ENCODE peak calls at places on chromosome 10, in five cellular contexts. T is foreskin fibroblast, M is cardiac muscle cell, H is amniotic stem cell, R is AG04450. X is an unnamed sample.

GRCh38 chr10:109343293-109343692 is 580.0 kb downstream of the XPNPEP1 start:
- DNase-seq in T (peak), M (no peak), H (no peak), R (peak), X (no peak)

GRCh38 chr10:58898854-58899573 is 277.4 kb upstream of the PHYHIPL start:
- DNase-seq in T (no peak), M (no peak), H (no peak), R (no peak), X (no peak)

GRCh38 chr10:121195524-121195910 is 344.4 kb downstream of the WDR11 start:
- DNase-seq in T (no peak), M (no peak), H (no peak), R (no peak), X (no peak)

GRCh38 chr10:85643839-85644525 is 722.6 kb downstream of the GRID1 start:
- DNase-seq in T (no peak), M (no peak), H (no peak), R (no peak), X (no peak)

GRCh38 chr10:51341216-51341615 is 266.9 kb downstream of the PRKG1 start:
- DNase-seq in T (no peak), M (no peak), H (no peak), R (no peak), X (no peak)

GRCh38 chr10:107686095-107686494 is 521.6 kb upstream of the SORCS1 start:
- DNase-seq in T (no peak), M (no peak), H (no peak), R (no peak), X (no peak)

GRCh38 chr10:48287417-48288391 is 13.2 kb upstream of the FRMPD2 start:
- DNase-seq in T (no peak), M (peak), H (no peak), R (no peak), X (no peak)

GRCh38 chr10:59279476-59279875 is 82.9 kb downstream of the FAM13C start:
- DNase-seq in T (no peak), M (no peak), H (no peak), R (no peak), X (no peak)

GRCh38 chr10:92691591-92692084 is 1.9 kb downstream of the HHEX start:
- DNase-seq in T (no peak), M (no peak), H (no peak), R (no peak), X (no peak)

GRCh38 chr10:44575601-44576380 is 190.9 kb upstream of the CXCL12 start:
- DNase-seq in T (no peak), M (no peak), H (no peak), R (no peak), X (no peak)

GRCh38 chr10:64873959-64874358 is 1352.8 kb downstream of the REEP3 start:
- DNase-seq in T (no peak), M (no peak), H (no peak), R (no peak), X (no peak)

GRCh38 chr10:70849582-70850016 is 33.9 kb downstream of the SGPL1 start:
- DNase-seq in T (peak), M (no peak), H (peak), R (peak), X (no peak)

GRCh38 chr10:97333601-97334369 is 744 bp downstream of the FRAT2 start:
- DNase-seq in T (peak), M (peak), H (no peak), R (no peak), X (no peak)